ENCODE peak calls at places on chromosome 7, in five cellular contexts. L is H7, O is HepG2, X is mesendoderm, U is GM23248. D is an unnamed sample. For H3K36me3, the result is how much of the 10 kb centered on the place peaks cover.

GRCh38 chr7:38186593-38187314 is 8.7 kb downstream of the STARD3NL start:
- DNase-seq in L (no peak), O (no peak), X (peak), U (peak), D (no peak)

GRCh38 chr7:7920481-7920880 is 48.1 kb upstream of the GLCCI1 start:
- DNase-seq in L (no peak), O (no peak), X (no peak), U (no peak), D (no peak)

GRCh38 chr7:75843470-75844116 is 30.0 kb upstream of the CCL24 start:
- DNase-seq in L (no peak), O (no peak), X (no peak), U (no peak), D (no peak)

GRCh38 chr7:43311694-43312093 is 199.2 kb downstream of the HECW1 start:
- DNase-seq in L (no peak), O (no peak), X (no peak), U (no peak), D (no peak)

GRCh38 chr7:136911362-136911761 is 42.9 kb downstream of the CHRM2 start:
- DNase-seq in L (no peak), O (no peak), X (peak), U (peak), D (peak)

GRCh38 chr7:111362660-111363059 is 199.6 kb downstream of the IMMP2L start:
- DNase-seq in L (no peak), O (no peak), X (peak), U (peak), D (no peak)

GRCh38 chr7:34225193-34225592 is 319.9 kb downstream of the BMPER start:
- DNase-seq in L (no peak), O (no peak), X (peak), U (no peak), D (no peak)

GRCh38 chr7:128172963-128173362 is 68.1 kb upstream of the LEP start:
- DNase-seq in L (no peak), O (no peak), X (no peak), U (no peak), D (no peak)

GRCh38 chr7:144629011-144629410 is 206.8 kb downstream of the TPK1 start:
- DNase-seq in L (no peak), O (no peak), X (peak), U (no peak), D (no peak)
- H3K36me3 ChIP-seq in L (under half), O (under half), X (under half), U (under half), D (under half)

GRCh38 chr7:32427769-32428291 is 62.4 kb downstream of the LSM5 start:
- DNase-seq in L (peak), O (peak), X (peak), U (peak), D (peak)
- H3K4me3 ChIP-seq in L (peak), O (no peak), X (no peak), U (no peak), D (no peak)

DNA sequence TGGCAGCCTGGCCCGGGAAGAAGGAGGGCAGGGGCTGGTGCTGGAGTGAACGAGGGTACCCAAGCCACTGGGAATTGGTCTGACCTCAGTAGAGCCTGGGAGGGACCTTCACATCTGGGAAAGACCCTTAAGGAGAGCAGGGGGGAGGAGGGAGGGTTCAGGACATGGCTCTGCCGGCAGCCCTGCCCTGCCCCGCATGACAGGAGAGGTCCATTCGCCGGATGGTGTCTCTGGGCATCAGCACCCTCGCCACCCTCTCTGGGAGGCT is 5.5 kb downstream of the GIGYF1 start:
- DNase-seq in L (peak), O (no peak), X (no peak), U (no peak), D (no peak)
- H3K36me3 ChIP-seq in L (under half), O (half or more), X (under half), U (under half), D (under half)

GRCh38 chr7:986766-987722 is 4.1 kb downstream of the CYP2W1 start:
- DNase-seq in L (no peak), O (no peak), X (no peak), U (no peak), D (no peak)
- H3K4me3 ChIP-seq in L (no peak), O (no peak), X (no peak), U (no peak), D (no peak)

GRCh38 chr7:47281161-47281560 is 300.8 kb downstream of the TNS3 start:
- DNase-seq in L (no peak), O (no peak), X (no peak), U (no peak), D (no peak)
- H3K36me3 ChIP-seq in L (under half), O (half or more), X (under half), U (under half), D (half or more)

DNA sequence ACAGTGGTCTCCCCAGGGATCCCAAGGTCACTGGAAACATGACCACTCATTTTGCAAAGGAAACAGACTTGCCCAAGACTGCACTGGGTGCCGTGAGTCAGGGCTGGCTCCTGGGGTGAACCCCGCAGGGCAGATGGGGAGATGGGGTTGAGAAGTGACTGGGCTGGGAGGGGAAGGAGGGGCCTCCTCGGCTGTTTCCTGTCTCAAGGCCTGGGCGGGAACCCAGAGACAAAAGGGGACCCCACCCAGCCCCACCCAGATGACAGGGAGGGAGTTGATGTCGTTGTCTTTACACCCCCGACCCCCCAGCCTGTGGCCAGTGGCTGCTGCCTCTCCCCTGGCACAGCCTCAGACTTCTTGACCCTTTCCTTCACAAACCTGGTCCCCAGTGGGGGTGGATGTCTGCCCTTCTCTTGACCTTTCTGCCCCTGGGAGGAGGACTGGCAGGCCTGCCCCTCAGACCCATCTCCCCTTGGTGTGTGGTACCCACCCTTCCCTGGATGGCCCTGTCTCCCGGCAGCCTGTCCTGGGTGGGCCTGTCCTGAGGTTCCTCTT is 1.4 kb downstream of the MYO1G start:
- DNase-seq in L (peak), O (no peak), X (no peak), U (peak), D (no peak)
- H3K4me3 ChIP-seq in L (no peak), O (no peak), X (no peak), U (no peak), D (no peak)

D was measured in BJ.